ENCODE peak calls at places on chromosomes 2 and 18, in six cellular contexts. N, O, E, J, S and M are unnamed samples.

GRCh38 chr2:101617188-101617587 is 80.3 kb upstream of the MAP4K4 start:
- DNase-seq in N (no peak), J (peak), E (no peak), S (no peak), O (peak), M (peak)

GRCh38 chr2:101741775-101742520 is 44.4 kb downstream of the MAP4K4 start:
- DNase-seq in N (peak), O (no peak), J (no peak), E (peak), S (no peak), M (no peak)

GRCh38 chr2:71261534-71261933 is 34.6 kb upstream of the PAIP2B start:
- DNase-seq in J (no peak), S (no peak), E (no peak), O (no peak), N (no peak), M (no peak)

GRCh38 chr2:85523906-85524566 is 14.9 kb upstream of the MAT2A start:
- DNase-seq in S (no peak), O (no peak), E (peak), N (no peak), J (peak), M (no peak)

GRCh38 chr18:79523738-79524180 is 128.0 kb downstream of the NFATC1 start:
- DNase-seq in N (no peak), O (no peak), J (no peak), E (no peak), S (no peak), M (no peak)

GRCh38 chr2:9178905-9179571 is 27.6 kb upstream of the ASAP2 start:
- DNase-seq in E (no peak), S (peak), N (peak), O (peak), J (peak), M (peak)

GRCh38 chr2:219418570-219419189 is 503 bp downstream of the DES start:
- DNase-seq in S (no peak), N (no peak), J (peak), E (peak), O (no peak), M (no peak)

GRCh38 chr2:107215764-107216398 is 329.9 kb upstream of the ST6GAL2 start:
- DNase-seq in O (no peak), J (no peak), E (no peak), N (no peak), S (no peak), M (no peak)

GRCh38 chr2:174662459-174662858 is 64.9 kb upstream of the WIPF1 start:
- DNase-seq in N (no peak), E (no peak), O (peak), S (no peak), J (peak), M (peak)

GRCh38 chr2:32168513-32168912 is 2.8 kb downstream of the SLC30A6 start:
- DNase-seq in S (no peak), N (no peak), E (peak), J (no peak), O (no peak), M (no peak)

GRCh38 chr18:24398515-24398914 is 891 bp upstream of the OSBPL1A start:
- DNase-seq in O (peak), E (peak), N (peak), J (peak), S (peak), M (no peak)

GRCh38 chr18:24403076-24403475 is 5.5 kb upstream of the OSBPL1A start:
- DNase-seq in E (no peak), N (no peak), J (no peak), O (no peak), S (no peak), M (no peak)

GRCh38 chr18:24400587-24400986 is 3.0 kb upstream of the OSBPL1A start:
- DNase-seq in J (no peak), S (no peak), N (no peak), O (no peak), E (no peak), M (no peak)

GRCh38 chr18:24404591-24404990 is 7.0 kb upstream of the OSBPL1A start:
- DNase-seq in O (no peak), E (no peak), J (no peak), N (no peak), S (no peak), M (no peak)

GRCh38 chr18:24402209-24402785 is 4.7 kb upstream of the OSBPL1A start:
- DNase-seq in N (no peak), O (no peak), S (no peak), J (no peak), E (no peak), M (no peak)
- TF ChIP-seq CTCF in N (peak), O (peak), S (no peak), J (peak), E (peak), M (no peak)

DNA sequence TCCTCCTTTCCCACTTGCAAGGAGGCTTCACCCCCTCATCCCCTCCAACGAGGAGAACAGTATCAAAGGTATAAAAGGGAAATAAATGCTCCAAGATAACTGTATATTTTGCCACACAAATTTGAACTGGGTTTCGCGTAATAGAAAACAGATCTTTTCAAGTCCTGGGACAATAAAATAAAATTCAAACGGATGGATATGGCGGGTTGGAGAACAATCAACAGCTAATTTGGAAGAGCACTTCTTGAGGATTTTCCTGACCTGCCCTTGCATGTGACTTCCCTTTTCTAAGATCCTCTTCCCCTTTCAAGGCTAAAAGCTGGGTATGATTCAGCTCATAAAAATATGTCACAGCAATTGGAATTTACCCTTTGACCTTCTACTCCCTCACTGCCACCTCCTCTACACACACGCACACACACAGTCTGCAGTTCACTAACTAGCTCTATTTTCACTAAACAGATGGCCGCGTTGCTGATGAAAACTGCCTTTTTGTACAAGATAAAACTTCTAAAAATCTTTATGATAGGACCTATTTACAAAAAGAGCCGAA is 386.9 kb downstream of the FIGN start:
- DNase-seq in O (peak), N (no peak), E (peak), J (peak), S (peak), M (peak)
- H3K4me3 ChIP-seq in O (peak), N (no peak), E (peak), J (peak), S (peak), M (no peak)

DNA sequence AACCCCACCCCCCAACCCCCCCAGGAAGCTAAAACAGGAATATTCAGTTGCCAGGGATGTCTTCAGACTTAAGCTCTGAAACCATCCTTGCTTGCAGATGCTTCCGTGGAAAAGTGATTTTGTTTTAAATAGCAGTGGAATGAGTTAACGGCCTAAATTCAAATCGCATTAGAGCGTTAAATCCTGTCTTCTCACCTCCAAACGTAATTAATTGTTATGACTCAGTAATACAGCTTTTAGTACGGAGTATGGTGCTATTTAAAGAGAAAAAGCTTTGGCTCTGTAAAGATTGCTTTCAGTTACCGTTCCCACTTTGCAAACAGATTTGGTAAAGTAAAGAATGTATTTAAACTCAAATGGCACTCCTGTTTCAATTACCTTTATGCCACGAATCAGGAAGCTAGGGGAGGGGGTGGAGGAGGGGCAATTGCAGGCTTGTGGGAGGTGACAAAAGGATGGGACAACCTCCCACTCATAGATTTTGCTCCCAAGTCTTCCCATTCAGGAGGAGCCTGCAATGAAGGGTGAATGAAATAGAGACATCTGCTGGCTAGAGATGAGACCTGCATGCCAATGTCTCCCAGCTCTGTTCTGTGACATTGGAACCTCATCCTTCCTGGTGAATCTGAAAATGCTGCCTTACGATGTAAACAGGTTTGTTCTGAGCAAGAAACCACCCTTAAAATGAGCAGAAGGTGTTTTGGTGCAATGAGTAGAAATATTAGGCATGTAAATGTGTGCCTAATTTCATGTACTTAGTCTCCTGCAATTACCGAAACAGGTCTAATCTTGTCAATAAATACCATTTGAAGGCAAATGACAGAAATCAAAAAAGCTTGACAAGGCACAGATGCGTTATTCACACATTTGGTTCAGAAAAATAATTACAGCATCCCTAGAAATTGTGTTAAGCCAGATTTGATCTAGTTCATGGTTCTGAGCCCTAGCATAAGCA is 2.6 kb upstream of the PID1 start:
- DNase-seq in O (peak), N (no peak), J (peak), S (peak), E (peak), M (peak)
- TF ChIP-seq CTCF in O (peak), N (peak), J (peak), S (peak), E (peak), M (peak)

GRCh38 chr2:117835990-117836760 is 21.7 kb downstream of the DDX18 start:
- DNase-seq in J (peak), E (peak), N (no peak), O (peak), S (no peak), M (peak)
- H3K4me3 ChIP-seq in J (peak), E (peak), N (no peak), O (no peak), S (no peak), M (peak)

DNA sequence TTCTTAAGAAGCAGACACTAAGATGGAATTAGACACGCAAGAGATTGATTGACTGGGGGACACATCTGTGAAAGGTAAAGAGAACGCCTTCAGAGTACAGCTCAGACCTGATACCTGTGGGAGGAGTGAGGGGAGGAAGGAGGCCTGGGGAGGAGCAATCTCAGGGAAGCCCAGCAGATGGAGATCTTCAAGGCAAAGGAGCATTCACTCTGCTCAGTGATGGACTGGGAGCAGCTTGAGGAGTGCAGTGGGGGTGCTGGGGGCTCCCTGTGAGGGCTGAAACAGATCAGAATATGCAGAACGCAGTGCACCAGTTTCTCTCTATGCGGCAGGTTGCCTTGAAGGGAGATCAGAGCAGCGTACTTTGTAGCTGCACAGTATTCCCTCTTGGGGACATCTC is 103.7 kb upstream of the ATP8B1 start:
- DNase-seq in O (peak), J (peak), S (no peak), E (peak), N (no peak), M (no peak)
- TF ChIP-seq CTCF in O (peak), J (peak), S (peak), E (peak), N (peak), M (peak)

GRCh38 chr2:12676771-12677170 is 40.0 kb upstream of the TRIB2 start:
- DNase-seq in J (no peak), N (no peak), E (no peak), O (peak), S (no peak), M (no peak)

GRCh38 chr2:12675801-12676200 is 40.9 kb upstream of the TRIB2 start:
- DNase-seq in J (no peak), O (no peak), N (no peak), S (no peak), E (no peak), M (peak)

GRCh38 chr2:12675352-12675795 is 41.4 kb upstream of the TRIB2 start:
- DNase-seq in S (peak), E (no peak), N (no peak), O (peak), J (peak), M (peak)

GRCh38 chr2:12679550-12680072 is 37.1 kb upstream of the TRIB2 start:
- DNase-seq in S (no peak), E (no peak), O (peak), J (no peak), N (no peak), M (no peak)

DNA sequence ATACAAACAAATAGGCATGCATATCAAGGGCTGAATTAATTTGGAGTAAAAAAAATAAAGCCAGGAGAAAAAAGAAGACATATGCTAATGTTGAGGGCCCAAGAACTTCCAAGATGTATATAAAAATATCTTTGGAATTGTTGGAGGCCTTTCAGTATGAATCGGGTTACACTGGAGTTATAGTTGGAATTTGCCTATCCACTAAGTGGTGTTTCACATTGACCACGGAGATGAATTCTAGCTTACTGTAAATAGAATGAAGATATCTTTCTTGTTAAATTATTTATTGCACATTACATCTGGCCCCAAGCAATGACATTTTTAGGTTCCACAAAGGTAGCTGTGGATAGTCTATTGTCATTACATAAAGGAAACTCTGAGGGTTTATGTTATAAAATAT is 38.5 kb upstream of the TRIB2 start:
- DNase-seq in S (no peak), N (no peak), O (no peak), E (no peak), J (no peak), M (no peak)
- H3K4me3 ChIP-seq in S (no peak), N (no peak), O (no peak), E (no peak), J (no peak), M (no peak)

DNA sequence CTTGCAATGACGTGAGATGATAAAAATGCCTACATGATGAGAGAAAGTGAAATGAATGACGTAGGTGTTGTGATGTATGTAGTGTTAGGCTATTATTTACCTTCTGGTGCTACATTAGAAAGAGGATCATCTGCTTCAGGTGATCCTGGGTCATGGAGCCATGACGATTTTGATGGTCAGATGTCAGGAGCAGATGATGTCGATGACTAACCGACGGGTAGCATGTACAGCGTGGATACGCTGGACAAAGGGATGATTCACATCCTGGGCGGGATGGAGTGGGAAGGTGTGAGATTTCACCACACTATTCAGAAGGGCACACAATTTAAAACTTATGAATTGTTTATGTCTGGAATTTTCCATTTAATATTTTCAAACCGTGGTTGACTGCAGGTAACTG is 43.5 kb upstream of the ACVR1C start:
- DNase-seq in O (peak), J (no peak), E (no peak), N (peak), S (no peak), M (peak)
- TF ChIP-seq CTCF in O (no peak), J (no peak), E (no peak), N (no peak), S (no peak), M (no peak)

GRCh38 chr18:2223394-2223793 is 347.9 kb downstream of the METTL4 start:
- DNase-seq in E (peak), S (no peak), N (no peak), O (peak), J (peak), M (peak)

GRCh38 chr18:2218101-2218500 is 353.2 kb downstream of the METTL4 start:
- DNase-seq in N (no peak), O (no peak), E (no peak), J (no peak), S (no peak), M (no peak)

GRCh38 chr18:2222270-2223185 is 348.8 kb downstream of the METTL4 start:
- DNase-seq in J (peak), E (no peak), S (peak), N (no peak), O (peak), M (peak)

GRCh38 chr18:2223859-2224258 is 347.4 kb downstream of the METTL4 start:
- DNase-seq in O (peak), J (peak), N (no peak), S (peak), E (peak), M (peak)
- H3K4me3 ChIP-seq in O (no peak), J (peak), N (no peak), S (no peak), E (no peak), M (peak)

DNA sequence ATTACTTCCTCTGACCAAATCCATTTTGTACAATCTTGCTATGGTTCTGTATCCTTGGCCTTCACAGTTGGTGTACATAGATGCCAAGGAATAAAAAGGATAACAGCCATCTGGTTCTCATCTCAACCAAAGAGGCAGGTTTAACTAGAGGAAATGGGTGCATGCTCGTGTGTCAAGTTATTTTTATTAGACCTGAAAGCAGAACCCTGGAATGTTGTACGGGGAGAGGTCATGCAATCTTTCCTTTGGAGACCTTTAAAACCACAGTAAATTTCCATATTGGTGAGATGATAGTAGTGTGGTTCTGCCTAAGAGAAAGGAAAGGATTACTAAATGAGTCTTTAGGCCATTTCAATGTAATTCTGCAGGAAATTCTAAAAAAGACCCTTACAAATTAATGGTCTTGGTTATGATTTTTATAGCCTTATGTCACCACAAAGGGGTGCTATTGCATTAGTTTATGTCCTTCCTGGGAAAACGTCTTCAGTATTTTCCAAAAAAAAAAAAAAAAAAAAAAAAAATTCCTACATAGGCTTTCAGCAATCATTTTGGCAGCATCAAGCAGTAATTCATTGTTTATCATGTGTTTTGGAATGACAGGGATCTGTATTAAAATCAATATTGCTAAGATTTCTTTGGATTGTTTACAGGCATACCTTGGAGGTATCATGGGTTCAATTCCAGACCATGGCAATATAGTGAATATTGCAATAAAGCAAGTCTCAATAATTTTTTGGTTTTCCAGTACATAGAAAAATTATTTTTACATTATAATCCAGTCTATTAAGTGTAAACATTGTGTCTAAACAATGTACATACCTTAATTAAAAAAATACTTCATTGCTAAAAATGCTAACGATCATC is 270.8 kb downstream of the NYAP2 start:
- DNase-seq in O (peak), N (no peak), J (peak), E (peak), S (no peak), M (peak)
- TF ChIP-seq CTCF in O (peak), N (peak), J (peak), E (peak), S (peak), M (peak)

GRCh38 chr2:172845008-172845670 is 109.5 kb downstream of the RAPGEF4 start:
- DNase-seq in O (no peak), S (no peak), N (no peak), J (no peak), E (no peak), M (no peak)

GRCh38 chr2:172848549-172848948 is 112.9 kb downstream of the RAPGEF4 start:
- DNase-seq in O (no peak), S (no peak), N (no peak), E (no peak), J (no peak), M (no peak)

GRCh38 chr2:172849519-172850217 is 114.0 kb downstream of the RAPGEF4 start:
- DNase-seq in O (no peak), N (no peak), E (no peak), S (no peak), J (no peak), M (no peak)

GRCh38 chr2:172846551-172846950 is 110.9 kb downstream of the RAPGEF4 start:
- DNase-seq in J (no peak), E (no peak), N (no peak), S (no peak), O (no peak), M (no peak)

GRCh38 chr2:172847188-172847587 is 111.5 kb downstream of the RAPGEF4 start:
- DNase-seq in O (no peak), J (no peak), E (no peak), N (no peak), S (no peak), M (no peak)
- H3K4me3 ChIP-seq in O (no peak), J (no peak), E (no peak), N (no peak), S (no peak), M (no peak)